ENCODE peak calls at places on chromosome 12, in nine cellular contexts. M, K, C, Y, E, N, H, A and W are unnamed samples.

GRCh38 chr12:107660861-107661415 is 24.7 kb upstream of the PWP1 start:
- DNase-seq in A (peak), C (no peak), E (no peak), N (no peak), Y (no peak), K (no peak), M (no peak), H (no peak), W (no peak)

GRCh38 chr12:122040579-122041386 is 19.1 kb downstream of the BCL7A start:
- DNase-seq in H (no peak), A (no peak), C (no peak), M (no peak), E (peak), Y (no peak), K (no peak), N (no peak), W (no peak)

GRCh38 chr12:51896236-51896635 is 8.3 kb downstream of the ANKRD33 start:
- DNase-seq in H (no peak), N (no peak), C (no peak), A (no peak), K (no peak), E (no peak), M (no peak), Y (no peak), W (no peak)

GRCh38 chr12:27186240-27186839 is 57.7 kb upstream of the STK38L start:
- DNase-seq in K (no peak), A (no peak), N (no peak), E (no peak), H (no peak), C (no peak), M (no peak), Y (no peak), W (no peak)

GRCh38 chr12:101749657-101750056 is 10.4 kb upstream of the SYCP3 start:
- DNase-seq in A (no peak), H (no peak), E (no peak), Y (no peak), M (no peak), C (no peak), K (no peak), N (no peak), W (no peak)

GRCh38 chr12:122090759-122091535 is 12.4 kb downstream of the MLXIP start:
- DNase-seq in E (peak), Y (no peak), A (no peak), M (no peak), C (no peak), K (no peak), N (no peak), H (no peak), W (no peak)

GRCh38 chr12:95802482-95803264 is 12.1 kb upstream of the NTN4 start:
- DNase-seq in N (no peak), K (peak), C (no peak), A (no peak), Y (no peak), E (peak), M (no peak), H (no peak), W (peak)

GRCh38 chr12:55935742-55936151 is 4.8 kb downstream of the DGKA start:
- DNase-seq in M (no peak), E (no peak), N (peak), C (no peak), H (peak), K (no peak), A (no peak), Y (no peak), W (no peak)

GRCh38 chr12:99611590-99611989 is 36.0 kb upstream of the GARIN6 start:
- DNase-seq in Y (no peak), C (no peak), N (no peak), K (no peak), M (no peak), A (no peak), H (no peak), E (no peak), W (no peak)

GRCh38 chr12:12482150-12482761 is 80.4 kb downstream of the DUSP16 start:
- DNase-seq in A (no peak), K (no peak), E (no peak), H (no peak), Y (no peak), N (no peak), C (no peak), M (no peak), W (no peak)

GRCh38 chr12:70576341-70577282 is 60.6 kb downstream of the PTPRB start:
- DNase-seq in M (no peak), Y (no peak), H (no peak), A (peak), E (peak), C (no peak), N (peak), K (peak), W (peak)

GRCh38 chr12:131535779-131536178 is 175.1 kb upstream of the SFSWAP start:
- DNase-seq in E (no peak), N (no peak), K (no peak), C (no peak), H (no peak), Y (no peak), A (no peak), M (no peak), W (no peak)

GRCh38 chr12:65306603-65307501 is 28.4 kb downstream of the MSRB3 start:
- DNase-seq in E (peak), K (peak), Y (no peak), C (no peak), M (no peak), H (no peak), A (no peak), N (peak), W (peak)

GRCh38 chr12:5309654-5310053 is 122.3 kb upstream of the NTF3 start:
- DNase-seq in N (no peak), A (no peak), H (no peak), E (peak), C (no peak), M (no peak), Y (no peak), K (no peak), W (peak)

GRCh38 chr12:119274636-119275065 is 59.9 kb upstream of the CCDC60 start:
- DNase-seq in C (no peak), Y (no peak), A (no peak), N (no peak), E (no peak), H (no peak), M (no peak), K (no peak), W (no peak)

GRCh38 chr12:120117961-120118709 is 1.6 kb upstream of the RAB35 start:
- DNase-seq in C (no peak), K (no peak), M (no peak), A (no peak), H (no peak), N (no peak), Y (no peak), E (peak), W (peak)

GRCh38 chr12:111352300-111352993 is 16.4 kb downstream of the PHETA1 start:
- DNase-seq in H (no peak), K (no peak), C (no peak), N (no peak), Y (no peak), E (no peak), M (no peak), A (no peak), W (no peak)

GRCh38 chr12:31031951-31032335 is 41.7 kb upstream of the DDX11 start:
- DNase-seq in A (no peak), M (no peak), Y (no peak), N (no peak), K (no peak), H (no peak), E (no peak), C (no peak), W (no peak)

GRCh38 chr12:9668141-9669018 is 1.1 kb upstream of the CLEC2D start:
- DNase-seq in H (no peak), A (no peak), C (no peak), K (no peak), E (no peak), Y (no peak), N (no peak), M (no peak), W (no peak)

GRCh38 chr12:4269279-4269991 is 4.1 kb upstream of the CCND2 start:
- DNase-seq in M (peak), K (no peak), Y (no peak), N (peak), C (peak), H (peak), E (peak), A (peak), W (peak)

GRCh38 chr12:6606331-6607131 is 648 bp downstream of the CHD4 start:
- DNase-seq in H (peak), Y (no peak), K (peak), C (peak), M (peak), A (peak), E (peak), N (peak), W (peak)

GRCh38 chr12:9649532-9649940 is 20.0 kb upstream of the CLEC2D start:
- DNase-seq in M (no peak), A (no peak), C (no peak), Y (no peak), N (no peak), H (no peak), E (peak), K (no peak), W (peak)